ENCODE peak calls at places on chromosomes 1 and 21, in five cellular contexts. G is ELR; F is NCI-H1436; P is IMR-90; K is activated CD8-positive, alpha-beta memory T cell treated with anti-CD3 and anti-CD28 coated beads for 1 hour. E is an unnamed sample.

GRCh38 chr1:204448991-204449390 is 37.4 kb upstream of the PPP1R15B start:
- DNase-seq in G (no peak), F (no peak), P (no peak), K (no peak), E (no peak)

GRCh38 chr1:116147972-116148371 is 36.8 kb downstream of the MAB21L3 start:
- DNase-seq in G (no peak), F (no peak), P (no peak), K (no peak), E (no peak)

GRCh38 chr1:5904551-5904950 is 87.7 kb downstream of the NPHP4 start:
- DNase-seq in G (no peak), F (no peak), P (no peak), K (no peak), E (no peak)

GRCh38 chr21:29166853-29167252 is 36.4 kb downstream of the MAP3K7CL start:
- DNase-seq in G (no peak), F (no peak), P (no peak), K (no peak), E (no peak)

GRCh38 chr1:204703826-204704612 is 18.5 kb upstream of the LRRN2 start:
- DNase-seq in G (no peak), F (no peak), P (no peak), K (no peak), E (no peak)

GRCh38 chr1:47594627-47595026 is 156.8 kb downstream of the FOXD2 start:
- DNase-seq in G (no peak), F (no peak), P (no peak), K (no peak), E (no peak)

GRCh38 chr1:221494670-221495069 is 247.2 kb downstream of the DUSP10 start:
- DNase-seq in G (peak), F (no peak), P (peak), K (no peak), E (no peak)

GRCh38 chr1:227778401-227778947 is 37.0 kb upstream of the PRSS38 start:
- DNase-seq in G (peak), F (no peak), P (peak), K (no peak), E (no peak)

GRCh38 chr1:236064674-236065508 is at the start of gene NID1:
- DNase-seq in G (peak), F (peak), P (peak), K (no peak), E (no peak)

GRCh38 chr1:110159160-110159559 is 8.9 kb downstream of the SLC6A17 start:
- DNase-seq in G (no peak), F (no peak), P (no peak), K (no peak), E (no peak)

GRCh38 chr1:216822480-216822879 is 99.3 kb upstream of the ESRRG start:
- DNase-seq in G (no peak), F (peak), P (no peak), K (no peak), E (no peak)

GRCh38 chr1:228205526-228206436 is 2.1 kb upstream of the OBSCN start:
- DNase-seq in G (no peak), F (no peak), P (no peak), K (no peak), E (no peak)

GRCh38 chr21:42536601-42537000 is 22.9 kb downstream of the SLC37A1 start:
- DNase-seq in G (no peak), F (no peak), P (no peak), K (no peak), E (no peak)

GRCh38 chr1:229271448-229272120 is 673 bp downstream of the RAB4A start:
- DNase-seq in G (peak), F (no peak), P (peak), K (no peak), E (no peak)

GRCh38 chr1:234040446-234041317 is 136.2 kb downstream of the SLC35F3 start:
- DNase-seq in G (no peak), F (no peak), P (no peak), K (no peak), E (no peak)

GRCh38 chr1:59290173-59290954 is 6.5 kb upstream of the FGGY start:
- DNase-seq in G (peak), F (no peak), P (peak), K (no peak), E (no peak)

GRCh38 chr1:110773813-110774212 is 99.1 kb upstream of the KCNA3 start:
- DNase-seq in G (no peak), F (no peak), P (no peak), K (no peak), E (no peak)

GRCh38 chr1:216702170-216702569 is 21.1 kb downstream of the ESRRG start:
- DNase-seq in G (no peak), F (no peak), P (no peak), K (no peak), E (no peak)

GRCh38 chr1:184041731-184042130 is 4.2 kb upstream of the COLGALT2 start:
- DNase-seq in G (no peak), F (no peak), P (peak), K (no peak), E (no peak)

GRCh38 chr1:156717411-156717810 is 10.9 kb upstream of the METTL25B start:
- DNase-seq in G (peak), F (no peak), P (no peak), K (no peak), E (no peak)